ENCODE peak calls at places on chromosomes 7 and 10, in eight cellular contexts. R is HFF-Myc, V is mammary epithelial cell, F is cardiac muscle cell, X is cardiac fibroblast, M is mesenchymal stem cell, K is Panc1, C is spleen. H is an unnamed sample.

GRCh38 chr10:113007821-113008220 is 57.8 kb downstream of the TCF7L2 start:
- DNase-seq in R (no peak), V (no peak), F (no peak), X (peak), M (peak), K (no peak), C (no peak), H (no peak)

GRCh38 chr7:26694156-26694555 is 170.2 kb downstream of the SKAP2 start:
- DNase-seq in R (peak), V (peak), F (no peak), X (no peak), M (no peak), K (no peak), C (no peak), H (no peak)

GRCh38 chr7:127935847-127936376 is 95.3 kb downstream of the LRRC4 start:
- DNase-seq in R (no peak), V (no peak), F (no peak), X (no peak), M (no peak), K (no peak), C (no peak), H (no peak)

GRCh38 chr10:88156341-88156740 is 292.9 kb downstream of the PTEN start:
- DNase-seq in R (peak), V (peak), F (no peak), X (peak), M (peak), K (no peak), C (no peak), H (no peak)

GRCh38 chr7:156611393-156612010 is 29.1 kb upstream of the RNF32 start:
- DNase-seq in R (no peak), V (no peak), F (no peak), X (no peak), M (no peak), K (no peak), C (no peak), H (no peak)

GRCh38 chr10:26380815-26381214 is 57.3 kb upstream of the APBB1IP start:
- DNase-seq in R (no peak), V (no peak), F (no peak), X (no peak), M (no peak), K (no peak), C (no peak), H (no peak)

GRCh38 chr7:159065852-159066480 is 78.7 kb downstream of the VIPR2 start:
- DNase-seq in R (no peak), V (no peak), F (no peak), X (no peak), M (no peak), K (no peak), C (no peak), H (no peak)

GRCh38 chr7:48154792-48155413 is 16.4 kb upstream of the ABCA13 start:
- DNase-seq in R (no peak), V (peak), F (peak), X (peak), M (peak), K (peak), C (no peak), H (no peak)

GRCh38 chr10:80202934-80203834 is 2.2 kb downstream of the ANXA11 start:
- DNase-seq in R (peak), V (peak), F (peak), X (peak), M (peak), K (no peak), C (peak), H (peak)

GRCh38 chr10:75294518-75294865 is 58.7 kb upstream of the COMTD1 start:
- DNase-seq in R (no peak), V (no peak), F (peak), X (no peak), M (peak), K (no peak), C (peak), H (no peak)

GRCh38 chr7:466465-467191 is 53.0 kb downstream of the PDGFA start:
- DNase-seq in R (no peak), V (no peak), F (no peak), X (no peak), M (no peak), K (no peak), C (peak), H (no peak)

GRCh38 chr7:74203157-74203556 is 6.6 kb upstream of the LAT2 start:
- DNase-seq in R (no peak), V (peak), F (peak), X (peak), M (peak), K (no peak), C (peak), H (peak)

GRCh38 chr7:27160546-27161213 is 4.2 kb upstream of the HOXA7 start:
- DNase-seq in R (no peak), V (peak), F (peak), X (peak), M (peak), K (no peak), C (peak), H (peak)

GRCh38 chr10:71588685-71589084 is 130.9 kb downstream of the C10orf105 start:
- DNase-seq in R (no peak), V (no peak), F (no peak), X (no peak), M (no peak), K (no peak), C (no peak), H (no peak)

GRCh38 chr7:127588019-127588696 is at the start of gene ARF5:
- DNase-seq in R (no peak), V (peak), F (peak), X (peak), M (peak), K (no peak), C (peak), H (no peak)

GRCh38 chr7:122055072-122055471 is 89.0 kb downstream of the AASS start:
- DNase-seq in R (no peak), V (peak), F (no peak), X (no peak), M (no peak), K (no peak), C (no peak), H (no peak)

GRCh38 chr7:137999496-138000080 is 2.3 kb downstream of the CREB3L2 start:
- DNase-seq in R (no peak), V (peak), F (no peak), X (no peak), M (no peak), K (no peak), C (no peak), H (no peak)

GRCh38 chr10:44947356-44948152 is 12.0 kb upstream of the RASSF4 start:
- DNase-seq in R (no peak), V (peak), F (no peak), X (no peak), M (no peak), K (no peak), C (peak), H (no peak)

GRCh38 chr10:36888925-36889573 is 236.3 kb upstream of the ANKRD30A start:
- DNase-seq in R (no peak), V (peak), F (peak), X (peak), M (peak), K (peak), C (no peak), H (no peak)

GRCh38 chr7:37657798-37658197 is 25.8 kb upstream of the GPR141 start:
- DNase-seq in R (no peak), V (no peak), F (no peak), X (no peak), M (no peak), K (no peak), C (no peak), H (no peak)

GRCh38 chr7:21605008-21605407 is 62.2 kb downstream of the DNAH11 start:
- DNase-seq in R (no peak), V (no peak), F (no peak), X (no peak), M (no peak), K (no peak), C (no peak), H (no peak)

DNA sequence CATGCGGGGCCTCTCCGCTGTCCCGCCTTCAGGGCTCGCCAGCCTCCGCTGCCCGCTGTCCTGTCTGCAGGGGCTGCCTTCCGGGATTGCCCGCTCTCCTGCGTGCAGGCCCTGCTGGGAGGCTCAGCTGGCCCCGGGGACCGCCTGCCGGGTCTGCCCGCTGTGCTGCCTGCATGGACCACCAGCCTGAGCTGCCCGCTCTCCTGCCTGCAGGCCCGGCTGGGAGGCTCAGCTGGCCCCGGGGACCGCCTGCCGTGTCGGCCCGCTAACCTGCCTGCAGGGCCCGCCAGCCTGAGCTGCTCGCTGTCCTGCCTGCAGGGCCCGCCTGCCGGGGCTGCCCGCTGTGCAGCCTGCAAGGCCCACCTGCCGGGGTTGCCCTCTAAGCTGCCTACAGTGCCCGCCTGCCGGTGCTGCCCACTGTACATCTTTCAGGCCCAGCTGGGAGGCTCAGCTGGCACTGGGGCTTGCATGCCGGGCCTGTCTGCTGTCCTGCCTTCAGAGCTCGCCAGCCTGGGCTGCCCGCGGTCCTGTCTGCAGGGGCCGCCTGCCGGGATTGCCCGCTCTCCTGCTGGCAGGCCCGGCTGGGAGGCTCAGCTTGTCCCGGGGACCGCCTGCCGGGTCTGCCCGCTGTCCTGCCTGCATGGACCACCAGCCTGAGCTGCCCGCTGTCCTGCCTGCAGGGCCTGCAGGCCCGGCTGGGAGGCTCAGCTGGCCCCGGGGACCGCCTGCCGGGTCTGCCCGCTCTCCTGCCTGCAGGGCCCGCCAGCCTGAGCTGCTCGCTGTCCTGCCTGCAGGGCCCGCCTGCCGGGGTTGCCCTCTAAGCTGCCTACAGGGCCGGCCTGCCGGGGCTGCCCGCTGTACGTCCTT is 165.1 kb downstream of the GLRX3 start:
- DNase-seq in R (no peak), V (no peak), F (no peak), X (peak), M (no peak), K (no peak), C (peak), H (no peak)
- H3K4me3 ChIP-seq in R (no peak), V (no peak), F (no peak), X (no peak), M (peak), K (no peak), C (peak), H (no peak)

GRCh38 chr7:90238583-90238982 is 6.4 kb upstream of the CFAP69 start:
- DNase-seq in R (no peak), V (no peak), F (no peak), X (no peak), M (no peak), K (no peak), C (no peak), H (no peak)

GRCh38 chr7:90236890-90237289 is 8.1 kb upstream of the CFAP69 start:
- DNase-seq in R (no peak), V (no peak), F (no peak), X (no peak), M (no peak), K (no peak), C (no peak), H (no peak)

GRCh38 chr7:90238017-90238416 is 7.0 kb upstream of the CFAP69 start:
- DNase-seq in R (no peak), V (no peak), F (no peak), X (no peak), M (no peak), K (no peak), C (no peak), H (no peak)

GRCh38 chr7:90239050-90239449 is 5.9 kb upstream of the CFAP69 start:
- DNase-seq in R (no peak), V (no peak), F (no peak), X (no peak), M (no peak), K (no peak), C (no peak), H (no peak)

DNA sequence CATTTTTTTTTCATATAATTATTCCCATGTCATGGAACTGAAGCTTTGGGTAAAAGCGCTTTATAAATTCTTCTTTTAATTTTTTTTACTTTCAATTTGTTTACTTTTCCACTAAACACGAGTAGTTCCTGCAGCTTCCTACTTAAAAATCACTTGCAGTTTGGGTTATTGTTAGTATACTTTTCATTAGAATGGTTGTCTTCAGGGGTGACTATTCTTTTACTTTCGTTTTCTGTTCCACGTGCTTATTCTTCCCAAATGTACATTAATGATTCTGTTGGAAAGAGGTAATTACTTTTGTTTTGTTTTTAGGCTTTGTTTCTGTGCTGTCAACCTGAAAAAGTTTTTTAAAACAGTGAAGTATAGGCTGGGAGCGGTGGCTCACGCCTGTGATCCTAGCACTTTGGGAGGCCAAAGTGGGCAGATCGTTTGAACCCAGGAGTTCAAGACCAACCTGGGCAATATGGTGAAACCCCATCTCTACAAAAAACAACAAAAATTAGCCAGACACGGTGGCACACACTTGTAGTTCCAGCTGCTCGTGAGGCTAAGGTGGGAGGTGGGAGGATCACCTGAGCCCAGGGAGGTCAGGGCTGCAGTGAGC is 5.2 kb upstream of the CFAP69 start:
- DNase-seq in R (no peak), V (no peak), F (no peak), X (no peak), M (no peak), K (no peak), C (no peak), H (no peak)
- H3K4me3 ChIP-seq in R (no peak), V (no peak), F (no peak), X (no peak), M (peak), K (peak), C (no peak), H (no peak)

GRCh38 chr7:157612009-157612663 is 275.3 kb downstream of the DNAJB6 start:
- DNase-seq in R (no peak), V (no peak), F (no peak), X (no peak), M (no peak), K (no peak), C (peak), H (no peak)
- H3K4me3 ChIP-seq in R (no peak), V (no peak), F (no peak), X (no peak), M (no peak), K (no peak), C (no peak), H (no peak)

GRCh38 chr7:4100691-4101090 is 581.4 kb upstream of the FOXK1 start:
- DNase-seq in R (no peak), V (no peak), F (no peak), X (no peak), M (no peak), K (no peak), C (peak), H (no peak)

GRCh38 chr7:4097001-4097609 is 585.0 kb upstream of the FOXK1 start:
- DNase-seq in R (no peak), V (no peak), F (no peak), X (no peak), M (no peak), K (no peak), C (peak), H (no peak)

GRCh38 chr7:4102231-4102841 is 579.8 kb upstream of the FOXK1 start:
- DNase-seq in R (no peak), V (no peak), F (no peak), X (no peak), M (no peak), K (no peak), C (peak), H (no peak)

GRCh38 chr7:4100148-4100547 is 581.9 kb upstream of the FOXK1 start:
- DNase-seq in R (no peak), V (no peak), F (no peak), X (no peak), M (no peak), K (no peak), C (peak), H (no peak)

GRCh38 chr7:4099651-4100050 is 582.4 kb upstream of the FOXK1 start:
- DNase-seq in R (no peak), V (no peak), F (no peak), X (no peak), M (no peak), K (no peak), C (peak), H (no peak)
- H3K4me3 ChIP-seq in R (no peak), V (no peak), F (no peak), X (no peak), M (no peak), K (no peak), C (no peak), H (no peak)

GRCh38 chr10:683448-684071 is 5.9 kb downstream of the DIP2C start:
- DNase-seq in R (peak), V (no peak), F (no peak), X (peak), M (peak), K (peak), C (no peak), H (peak)

GRCh38 chr10:681670-682318 is 7.7 kb downstream of the DIP2C start:
- DNase-seq in R (no peak), V (no peak), F (no peak), X (no peak), M (peak), K (no peak), C (no peak), H (no peak)

GRCh38 chr10:680745-681144 is 8.7 kb downstream of the DIP2C start:
- DNase-seq in R (no peak), V (no peak), F (no peak), X (no peak), M (no peak), K (no peak), C (no peak), H (no peak)

GRCh38 chr10:685613-686012 is 3.9 kb downstream of the DIP2C start:
- DNase-seq in R (no peak), V (no peak), F (no peak), X (no peak), M (no peak), K (no peak), C (no peak), H (no peak)

GRCh38 chr10:682931-683447 is 6.5 kb downstream of the DIP2C start:
- DNase-seq in R (no peak), V (no peak), F (no peak), X (no peak), M (no peak), K (peak), C (no peak), H (no peak)
- H3K4me3 ChIP-seq in R (peak), V (no peak), F (no peak), X (no peak), M (peak), K (peak), C (no peak), H (peak)

GRCh38 chr10:5399332-5399731 is 5.3 kb downstream of the TUBAL3 start:
- DNase-seq in R (no peak), V (no peak), F (no peak), X (no peak), M (no peak), K (no peak), C (no peak), H (no peak)

GRCh38 chr10:5406918-5407317 is 2.3 kb upstream of the TUBAL3 start:
- DNase-seq in R (no peak), V (no peak), F (no peak), X (no peak), M (no peak), K (no peak), C (no peak), H (no peak)

GRCh38 chr10:5402798-5403197 is 1.8 kb downstream of the TUBAL3 start:
- DNase-seq in R (no peak), V (no peak), F (no peak), X (no peak), M (no peak), K (no peak), C (no peak), H (no peak)

GRCh38 chr10:5400843-5401242 is 3.8 kb downstream of the TUBAL3 start:
- DNase-seq in R (no peak), V (no peak), F (no peak), X (no peak), M (no peak), K (no peak), C (no peak), H (no peak)

DNA sequence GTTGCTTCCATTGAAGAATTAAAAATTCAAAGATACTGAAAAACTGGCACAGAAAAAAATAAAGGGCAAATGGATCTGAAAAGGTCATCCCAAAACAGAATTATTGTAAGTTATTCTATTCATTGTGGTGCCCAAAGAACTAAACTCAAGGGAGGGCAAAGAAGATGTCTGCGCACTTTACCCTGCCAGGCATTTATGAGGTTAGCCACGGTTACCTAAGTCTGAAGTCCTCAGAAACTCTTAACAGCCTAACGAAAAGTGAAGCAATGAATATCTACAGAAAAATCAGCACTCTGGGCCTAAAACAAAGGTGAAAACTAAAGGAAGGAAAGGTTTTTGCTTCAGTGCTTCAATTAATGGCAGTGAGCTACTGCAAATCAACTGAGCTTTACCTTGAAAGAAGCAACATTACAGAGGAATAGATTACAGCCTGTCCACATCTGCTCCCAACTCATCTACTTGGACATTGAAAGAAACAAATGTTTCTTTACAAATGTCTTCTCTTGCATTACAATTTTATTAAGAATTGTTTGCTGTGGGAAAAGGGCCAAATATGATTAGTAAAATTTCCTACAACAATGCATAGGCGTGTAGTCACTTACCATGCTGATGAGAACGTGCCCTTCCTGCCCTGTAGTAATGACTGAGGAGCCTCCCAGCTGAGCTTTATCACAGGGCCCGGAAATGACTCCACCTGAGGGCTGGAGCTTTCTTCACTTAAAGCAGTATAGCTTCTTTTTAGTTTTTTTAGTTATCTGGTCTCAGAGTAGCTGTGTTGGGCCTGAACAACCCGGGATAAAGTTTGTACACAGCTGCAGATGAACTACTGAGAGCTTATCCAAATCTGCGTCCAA is at the start of gene TUBAL3:
- DNase-seq in R (no peak), V (peak), F (no peak), X (no peak), M (no peak), K (no peak), C (no peak), H (no peak)
- H3K4me3 ChIP-seq in R (no peak), V (no peak), F (no peak), X (no peak), M (no peak), K (no peak), C (no peak), H (no peak)

GRCh38 chr10:58514102-58514472 is 1.4 kb downstream of the BICC1 start:
- DNase-seq in R (no peak), V (peak), F (no peak), X (no peak), M (no peak), K (no peak), C (no peak), H (no peak)
- H3K4me3 ChIP-seq in R (peak), V (peak), F (peak), X (peak), M (peak), K (peak), C (no peak), H (peak)

H was measured in astrocyte of the cerebellum.